ENCODE peak calls at places on chromosomes 4 and X, in eight cellular contexts. One of them, this sample, is unnamed.

GRCh38 chrX:37921758-37922157 is 74.4 kb upstream of the DYNLT3 start:
- DNase-seq in SJCRH30: no peak
- DNase-seq in stimulated activated CD8-positive, alpha-beta memory T cell treated with anti-CD3 and anti-CD28 coated beads, Interleukin-7, amount 100 ng/mL, for 4 hours: no peak
- DNase-seq in GM03348: peak
- DNase-seq in hepatic stellate cell: no peak
- DNase-seq in activated T-helper 1 cell treated with Interleukin-2 at 50 U/mL for 16 hours: no peak
- DNase-seq in GM23338: no peak
- DNase-seq in stimulated activated CD4-positive, alpha-beta T cell treated with anti-CD3 and anti-CD28 coated beads, Interleukin-12 subunit alpha, Interleukin-12 subunit beta, amount 100 ng/mL, for 4 hours: no peak
- DNase-seq in this sample: peak

GRCh38 chrX:47662144-47662657 is 3.2 kb upstream of the UXT start:
- DNase-seq in activated T-helper 1 cell treated with Interleukin-2 at 50 U/mL for 16 hours: no peak
- DNase-seq in stimulated activated CD4-positive, alpha-beta T cell treated with anti-CD3 and anti-CD28 coated beads, Interleukin-12 subunit alpha, Interleukin-12 subunit beta, amount 100 ng/mL, for 4 hours: peak
- DNase-seq in GM23338: no peak
- DNase-seq in stimulated activated CD8-positive, alpha-beta memory T cell treated with anti-CD3 and anti-CD28 coated beads, Interleukin-7, amount 100 ng/mL, for 4 hours: no peak
- DNase-seq in SJCRH30: no peak
- DNase-seq in hepatic stellate cell: peak
- DNase-seq in GM03348: peak
- DNase-seq in this sample: peak

GRCh38 chr4:174080361-174080760 is 203.1 kb downstream of the FBXO8 start:
- DNase-seq in stimulated activated CD4-positive, alpha-beta T cell treated with anti-CD3 and anti-CD28 coated beads, Interleukin-12 subunit alpha, Interleukin-12 subunit beta, amount 100 ng/mL, for 4 hours: no peak
- DNase-seq in stimulated activated CD8-positive, alpha-beta memory T cell treated with anti-CD3 and anti-CD28 coated beads, Interleukin-7, amount 100 ng/mL, for 4 hours: no peak
- DNase-seq in GM03348: no peak
- DNase-seq in activated T-helper 1 cell treated with Interleukin-2 at 50 U/mL for 16 hours: no peak
- DNase-seq in GM23338: no peak
- DNase-seq in SJCRH30: no peak
- DNase-seq in hepatic stellate cell: peak
- DNase-seq in this sample: peak

GRCh38 chr4:84887824-84888223 is 78.7 kb downstream of the WDFY3 start:
- DNase-seq in stimulated activated CD4-positive, alpha-beta T cell treated with anti-CD3 and anti-CD28 coated beads, Interleukin-12 subunit alpha, Interleukin-12 subunit beta, amount 100 ng/mL, for 4 hours: no peak
- DNase-seq in stimulated activated CD8-positive, alpha-beta memory T cell treated with anti-CD3 and anti-CD28 coated beads, Interleukin-7, amount 100 ng/mL, for 4 hours: no peak
- DNase-seq in activated T-helper 1 cell treated with Interleukin-2 at 50 U/mL for 16 hours: no peak
- DNase-seq in GM03348: no peak
- DNase-seq in hepatic stellate cell: no peak
- DNase-seq in SJCRH30: peak
- DNase-seq in GM23338: no peak
- DNase-seq in this sample: peak

GRCh38 chrX:106726485-106727437 is at the start of gene RNF128:
- DNase-seq in GM03348: peak
- DNase-seq in stimulated activated CD8-positive, alpha-beta memory T cell treated with anti-CD3 and anti-CD28 coated beads, Interleukin-7, amount 100 ng/mL, for 4 hours: no peak
- DNase-seq in GM23338: peak
- DNase-seq in SJCRH30: no peak
- DNase-seq in stimulated activated CD4-positive, alpha-beta T cell treated with anti-CD3 and anti-CD28 coated beads, Interleukin-12 subunit alpha, Interleukin-12 subunit beta, amount 100 ng/mL, for 4 hours: no peak
- DNase-seq in activated T-helper 1 cell treated with Interleukin-2 at 50 U/mL for 16 hours: peak
- DNase-seq in hepatic stellate cell: peak
- DNase-seq in this sample: peak

GRCh38 chr4:159150838-159151390 is 48.0 kb downstream of the RAPGEF2 start:
- DNase-seq in SJCRH30: no peak
- DNase-seq in GM23338: peak
- DNase-seq in GM03348: no peak
- DNase-seq in hepatic stellate cell: no peak
- DNase-seq in activated T-helper 1 cell treated with Interleukin-2 at 50 U/mL for 16 hours: no peak
- DNase-seq in stimulated activated CD4-positive, alpha-beta T cell treated with anti-CD3 and anti-CD28 coated beads, Interleukin-12 subunit alpha, Interleukin-12 subunit beta, amount 100 ng/mL, for 4 hours: no peak
- DNase-seq in stimulated activated CD8-positive, alpha-beta memory T cell treated with anti-CD3 and anti-CD28 coated beads, Interleukin-7, amount 100 ng/mL, for 4 hours: no peak
- DNase-seq in this sample: no peak

GRCh38 chr4:75908555-75908954 is 6.3 kb upstream of the PPEF2 start:
- DNase-seq in stimulated activated CD4-positive, alpha-beta T cell treated with anti-CD3 and anti-CD28 coated beads, Interleukin-12 subunit alpha, Interleukin-12 subunit beta, amount 100 ng/mL, for 4 hours: no peak
- DNase-seq in stimulated activated CD8-positive, alpha-beta memory T cell treated with anti-CD3 and anti-CD28 coated beads, Interleukin-7, amount 100 ng/mL, for 4 hours: no peak
- DNase-seq in GM23338: no peak
- DNase-seq in activated T-helper 1 cell treated with Interleukin-2 at 50 U/mL for 16 hours: no peak
- DNase-seq in SJCRH30: peak
- DNase-seq in hepatic stellate cell: no peak
- DNase-seq in GM03348: no peak
- DNase-seq in this sample: no peak

GRCh38 chr4:8410641-8411271 is 29.8 kb downstream of the ACOX3 start:
- DNase-seq in activated T-helper 1 cell treated with Interleukin-2 at 50 U/mL for 16 hours: no peak
- DNase-seq in GM03348: peak
- DNase-seq in SJCRH30: peak
- DNase-seq in hepatic stellate cell: peak
- DNase-seq in stimulated activated CD4-positive, alpha-beta T cell treated with anti-CD3 and anti-CD28 coated beads, Interleukin-12 subunit alpha, Interleukin-12 subunit beta, amount 100 ng/mL, for 4 hours: no peak
- DNase-seq in stimulated activated CD8-positive, alpha-beta memory T cell treated with anti-CD3 and anti-CD28 coated beads, Interleukin-7, amount 100 ng/mL, for 4 hours: no peak
- DNase-seq in GM23338: peak
- DNase-seq in this sample: peak

GRCh38 chr4:91267543-91267942 is 1036.2 kb upstream of the GRID2 start:
- DNase-seq in hepatic stellate cell: no peak
- DNase-seq in stimulated activated CD4-positive, alpha-beta T cell treated with anti-CD3 and anti-CD28 coated beads, Interleukin-12 subunit alpha, Interleukin-12 subunit beta, amount 100 ng/mL, for 4 hours: no peak
- DNase-seq in stimulated activated CD8-positive, alpha-beta memory T cell treated with anti-CD3 and anti-CD28 coated beads, Interleukin-7, amount 100 ng/mL, for 4 hours: no peak
- DNase-seq in GM03348: no peak
- DNase-seq in GM23338: no peak
- DNase-seq in SJCRH30: no peak
- DNase-seq in activated T-helper 1 cell treated with Interleukin-2 at 50 U/mL for 16 hours: no peak
- DNase-seq in this sample: no peak

GRCh38 chr4:149223659-149224058 is 592.0 kb downstream of the IQCM start:
- DNase-seq in GM03348: no peak
- DNase-seq in SJCRH30: no peak
- DNase-seq in GM23338: no peak
- DNase-seq in hepatic stellate cell: no peak
- DNase-seq in stimulated activated CD8-positive, alpha-beta memory T cell treated with anti-CD3 and anti-CD28 coated beads, Interleukin-7, amount 100 ng/mL, for 4 hours: no peak
- DNase-seq in activated T-helper 1 cell treated with Interleukin-2 at 50 U/mL for 16 hours: no peak
- DNase-seq in stimulated activated CD4-positive, alpha-beta T cell treated with anti-CD3 and anti-CD28 coated beads, Interleukin-12 subunit alpha, Interleukin-12 subunit beta, amount 100 ng/mL, for 4 hours: no peak
- DNase-seq in this sample: no peak

GRCh38 chr4:1477045-1477905 is 71.0 kb upstream of the NKX1-1 start:
- DNase-seq in stimulated activated CD4-positive, alpha-beta T cell treated with anti-CD3 and anti-CD28 coated beads, Interleukin-12 subunit alpha, Interleukin-12 subunit beta, amount 100 ng/mL, for 4 hours: no peak
- DNase-seq in SJCRH30: no peak
- DNase-seq in GM23338: no peak
- DNase-seq in GM03348: no peak
- DNase-seq in hepatic stellate cell: no peak
- DNase-seq in stimulated activated CD8-positive, alpha-beta memory T cell treated with anti-CD3 and anti-CD28 coated beads, Interleukin-7, amount 100 ng/mL, for 4 hours: no peak
- DNase-seq in activated T-helper 1 cell treated with Interleukin-2 at 50 U/mL for 16 hours: no peak
- DNase-seq in this sample: no peak

GRCh38 chrX:78327370-78328048 is at the start of gene CYSLTR1:
- DNase-seq in activated T-helper 1 cell treated with Interleukin-2 at 50 U/mL for 16 hours: no peak
- DNase-seq in stimulated activated CD4-positive, alpha-beta T cell treated with anti-CD3 and anti-CD28 coated beads, Interleukin-12 subunit alpha, Interleukin-12 subunit beta, amount 100 ng/mL, for 4 hours: no peak
- DNase-seq in GM03348: no peak
- DNase-seq in SJCRH30: no peak
- DNase-seq in stimulated activated CD8-positive, alpha-beta memory T cell treated with anti-CD3 and anti-CD28 coated beads, Interleukin-7, amount 100 ng/mL, for 4 hours: no peak
- DNase-seq in GM23338: peak
- DNase-seq in hepatic stellate cell: no peak
- DNase-seq in this sample: no peak

GRCh38 chr4:152100378-152101201 is 339.8 kb upstream of the GATB start:
- DNase-seq in stimulated activated CD8-positive, alpha-beta memory T cell treated with anti-CD3 and anti-CD28 coated beads, Interleukin-7, amount 100 ng/mL, for 4 hours: peak
- DNase-seq in GM03348: no peak
- DNase-seq in GM23338: no peak
- DNase-seq in SJCRH30: no peak
- DNase-seq in activated T-helper 1 cell treated with Interleukin-2 at 50 U/mL for 16 hours: peak
- DNase-seq in hepatic stellate cell: no peak
- DNase-seq in stimulated activated CD4-positive, alpha-beta T cell treated with anti-CD3 and anti-CD28 coated beads, Interleukin-12 subunit alpha, Interleukin-12 subunit beta, amount 100 ng/mL, for 4 hours: peak
- DNase-seq in this sample: no peak

GRCh38 chr4:159496248-159496647 is 393.4 kb downstream of the RAPGEF2 start:
- DNase-seq in GM23338: no peak
- DNase-seq in stimulated activated CD8-positive, alpha-beta memory T cell treated with anti-CD3 and anti-CD28 coated beads, Interleukin-7, amount 100 ng/mL, for 4 hours: no peak
- DNase-seq in activated T-helper 1 cell treated with Interleukin-2 at 50 U/mL for 16 hours: no peak
- DNase-seq in SJCRH30: no peak
- DNase-seq in hepatic stellate cell: no peak
- DNase-seq in stimulated activated CD4-positive, alpha-beta T cell treated with anti-CD3 and anti-CD28 coated beads, Interleukin-12 subunit alpha, Interleukin-12 subunit beta, amount 100 ng/mL, for 4 hours: no peak
- DNase-seq in GM03348: no peak
- DNase-seq in this sample: no peak

GRCh38 chrX:123476636-123477219 is 256.1 kb downstream of the THOC2 start:
- DNase-seq in stimulated activated CD8-positive, alpha-beta memory T cell treated with anti-CD3 and anti-CD28 coated beads, Interleukin-7, amount 100 ng/mL, for 4 hours: no peak
- DNase-seq in GM23338: peak
- DNase-seq in activated T-helper 1 cell treated with Interleukin-2 at 50 U/mL for 16 hours: no peak
- DNase-seq in stimulated activated CD4-positive, alpha-beta T cell treated with anti-CD3 and anti-CD28 coated beads, Interleukin-12 subunit alpha, Interleukin-12 subunit beta, amount 100 ng/mL, for 4 hours: no peak
- DNase-seq in hepatic stellate cell: no peak
- DNase-seq in GM03348: no peak
- DNase-seq in SJCRH30: peak
- DNase-seq in this sample: no peak

GRCh38 chr4:26120098-26120795 is 200.6 kb upstream of the RBPJ start:
- DNase-seq in GM23338: no peak
- DNase-seq in GM03348: no peak
- DNase-seq in hepatic stellate cell: no peak
- DNase-seq in stimulated activated CD8-positive, alpha-beta memory T cell treated with anti-CD3 and anti-CD28 coated beads, Interleukin-7, amount 100 ng/mL, for 4 hours: no peak
- DNase-seq in stimulated activated CD4-positive, alpha-beta T cell treated with anti-CD3 and anti-CD28 coated beads, Interleukin-12 subunit alpha, Interleukin-12 subunit beta, amount 100 ng/mL, for 4 hours: no peak
- DNase-seq in SJCRH30: no peak
- DNase-seq in activated T-helper 1 cell treated with Interleukin-2 at 50 U/mL for 16 hours: no peak
- DNase-seq in this sample: no peak

GRCh38 chr4:122602277-122603142 is 18.4 kb downstream of the IL21 start:
- DNase-seq in stimulated activated CD8-positive, alpha-beta memory T cell treated with anti-CD3 and anti-CD28 coated beads, Interleukin-7, amount 100 ng/mL, for 4 hours: no peak
- DNase-seq in activated T-helper 1 cell treated with Interleukin-2 at 50 U/mL for 16 hours: no peak
- DNase-seq in SJCRH30: peak
- DNase-seq in stimulated activated CD4-positive, alpha-beta T cell treated with anti-CD3 and anti-CD28 coated beads, Interleukin-12 subunit alpha, Interleukin-12 subunit beta, amount 100 ng/mL, for 4 hours: no peak
- DNase-seq in hepatic stellate cell: no peak
- DNase-seq in GM03348: peak
- DNase-seq in GM23338: peak
- DNase-seq in this sample: peak

GRCh38 chr4:985123-985830 is 1.6 kb upstream of the IDUA start:
- DNase-seq in GM23338: peak
- DNase-seq in activated T-helper 1 cell treated with Interleukin-2 at 50 U/mL for 16 hours: peak
- DNase-seq in GM03348: peak
- DNase-seq in hepatic stellate cell: peak
- DNase-seq in SJCRH30: peak
- DNase-seq in stimulated activated CD4-positive, alpha-beta T cell treated with anti-CD3 and anti-CD28 coated beads, Interleukin-12 subunit alpha, Interleukin-12 subunit beta, amount 100 ng/mL, for 4 hours: peak
- DNase-seq in stimulated activated CD8-positive, alpha-beta memory T cell treated with anti-CD3 and anti-CD28 coated beads, Interleukin-7, amount 100 ng/mL, for 4 hours: peak
- DNase-seq in this sample: peak

GRCh38 chr4:125393825-125394224 is 79.1 kb downstream of the FAT4 start:
- DNase-seq in GM23338: no peak
- DNase-seq in GM03348: no peak
- DNase-seq in activated T-helper 1 cell treated with Interleukin-2 at 50 U/mL for 16 hours: no peak
- DNase-seq in SJCRH30: no peak
- DNase-seq in stimulated activated CD8-positive, alpha-beta memory T cell treated with anti-CD3 and anti-CD28 coated beads, Interleukin-7, amount 100 ng/mL, for 4 hours: no peak
- DNase-seq in stimulated activated CD4-positive, alpha-beta T cell treated with anti-CD3 and anti-CD28 coated beads, Interleukin-12 subunit alpha, Interleukin-12 subunit beta, amount 100 ng/mL, for 4 hours: no peak
- DNase-seq in hepatic stellate cell: no peak
- DNase-seq in this sample: no peak

GRCh38 chrX:112846114-112846513 is 5.5 kb upstream of the AMOT start:
- DNase-seq in GM03348: no peak
- DNase-seq in stimulated activated CD8-positive, alpha-beta memory T cell treated with anti-CD3 and anti-CD28 coated beads, Interleukin-7, amount 100 ng/mL, for 4 hours: no peak
- DNase-seq in hepatic stellate cell: no peak
- DNase-seq in SJCRH30: peak
- DNase-seq in GM23338: no peak
- DNase-seq in activated T-helper 1 cell treated with Interleukin-2 at 50 U/mL for 16 hours: no peak
- DNase-seq in stimulated activated CD4-positive, alpha-beta T cell treated with anti-CD3 and anti-CD28 coated beads, Interleukin-12 subunit alpha, Interleukin-12 subunit beta, amount 100 ng/mL, for 4 hours: no peak
- DNase-seq in this sample: no peak

GRCh38 chr4:24174622-24175021 is 284.8 kb upstream of the PPARGC1A start:
- DNase-seq in stimulated activated CD4-positive, alpha-beta T cell treated with anti-CD3 and anti-CD28 coated beads, Interleukin-12 subunit alpha, Interleukin-12 subunit beta, amount 100 ng/mL, for 4 hours: no peak
- DNase-seq in hepatic stellate cell: no peak
- DNase-seq in GM03348: no peak
- DNase-seq in stimulated activated CD8-positive, alpha-beta memory T cell treated with anti-CD3 and anti-CD28 coated beads, Interleukin-7, amount 100 ng/mL, for 4 hours: no peak
- DNase-seq in activated T-helper 1 cell treated with Interleukin-2 at 50 U/mL for 16 hours: no peak
- DNase-seq in GM23338: no peak
- DNase-seq in SJCRH30: peak
- DNase-seq in this sample: no peak

GRCh38 chrX:129983575-129984131 is 1.2 kb downstream of the BCORL1 start:
- DNase-seq in GM23338: peak
- DNase-seq in activated T-helper 1 cell treated with Interleukin-2 at 50 U/mL for 16 hours: no peak
- DNase-seq in stimulated activated CD8-positive, alpha-beta memory T cell treated with anti-CD3 and anti-CD28 coated beads, Interleukin-7, amount 100 ng/mL, for 4 hours: no peak
- DNase-seq in SJCRH30: peak
- DNase-seq in stimulated activated CD4-positive, alpha-beta T cell treated with anti-CD3 and anti-CD28 coated beads, Interleukin-12 subunit alpha, Interleukin-12 subunit beta, amount 100 ng/mL, for 4 hours: peak
- DNase-seq in GM03348: no peak
- DNase-seq in hepatic stellate cell: no peak
- DNase-seq in this sample: no peak

GRCh38 chrX:64394059-64394873 is 986 bp downstream of the MTMR8 start:
- DNase-seq in GM23338: no peak
- DNase-seq in GM03348: no peak
- DNase-seq in stimulated activated CD4-positive, alpha-beta T cell treated with anti-CD3 and anti-CD28 coated beads, Interleukin-12 subunit alpha, Interleukin-12 subunit beta, amount 100 ng/mL, for 4 hours: no peak
- DNase-seq in activated T-helper 1 cell treated with Interleukin-2 at 50 U/mL for 16 hours: no peak
- DNase-seq in stimulated activated CD8-positive, alpha-beta memory T cell treated with anti-CD3 and anti-CD28 coated beads, Interleukin-7, amount 100 ng/mL, for 4 hours: no peak
- DNase-seq in hepatic stellate cell: no peak
- DNase-seq in SJCRH30: no peak
- DNase-seq in this sample: no peak

GRCh38 chr4:3374667-3375066 is 67.1 kb upstream of the HGFAC start:
- DNase-seq in SJCRH30: no peak
- DNase-seq in GM03348: no peak
- DNase-seq in activated T-helper 1 cell treated with Interleukin-2 at 50 U/mL for 16 hours: no peak
- DNase-seq in hepatic stellate cell: no peak
- DNase-seq in stimulated activated CD8-positive, alpha-beta memory T cell treated with anti-CD3 and anti-CD28 coated beads, Interleukin-7, amount 100 ng/mL, for 4 hours: no peak
- DNase-seq in GM23338: no peak
- DNase-seq in stimulated activated CD4-positive, alpha-beta T cell treated with anti-CD3 and anti-CD28 coated beads, Interleukin-12 subunit alpha, Interleukin-12 subunit beta, amount 100 ng/mL, for 4 hours: no peak
- DNase-seq in this sample: no peak

This sample was measured in AG08395.